ENCODE peak calls at places on chromosomes 6 and 20, in eight cellular contexts. A is PC-3, K is aorta, M is lower lobe of right lung, F is body of pancreas, B is SJCRH30, J is IMR-90, D is mesenchymal stem cell. T is an unnamed sample.

GRCh38 chr6:154435400-154435945 is 75.0 kb downstream of the CNKSR3 start:
- DNase-seq in A (no peak), K (no peak), M (no peak), F (no peak), B (no peak), J (no peak), D (no peak), T (no peak)

GRCh38 chr6:33207569-33208088 is 671 bp upstream of the RING1 start:
- DNase-seq in A (peak), K (peak), M (peak), F (peak), B (peak), J (peak), D (peak), T (no peak)

GRCh38 chr20:61263084-61263695 is 11.1 kb downstream of the CDH4 start:
- DNase-seq in A (peak), K (no peak), M (no peak), F (no peak), B (no peak), J (peak), D (peak), T (peak)

GRCh38 chr20:63955846-63956663 is at the start of gene UCKL1:
- DNase-seq in A (peak), K (peak), M (peak), F (peak), B (peak), J (peak), D (peak), T (peak)

GRCh38 chr6:142014515-142014914 is 118.2 kb upstream of the GJE1 start:
- DNase-seq in A (peak), K (peak), M (no peak), F (no peak), B (peak), J (peak), D (peak), T (no peak)

GRCh38 chr6:133505680-133506079 is 264.5 kb downstream of the EYA4 start:
- DNase-seq in A (peak), K (no peak), M (no peak), F (no peak), B (no peak), J (no peak), D (no peak), T (no peak)

GRCh38 chr6:72894091-72894490 is 272.2 kb downstream of the KCNQ5 start:
- DNase-seq in A (peak), K (no peak), M (no peak), F (no peak), B (peak), J (no peak), D (no peak), T (no peak)

GRCh38 chr6:20812776-20813175 is 278.5 kb downstream of the CDKAL1 start:
- DNase-seq in A (no peak), K (no peak), M (no peak), F (no peak), B (no peak), J (no peak), D (no peak), T (no peak)

GRCh38 chr6:136962661-136963060 is 40.6 kb downstream of the SLC35D3 start:
- DNase-seq in A (no peak), K (no peak), M (no peak), F (peak), B (peak), J (no peak), D (peak), T (no peak)

GRCh38 chr6:32819729-32820128 is 2.9 kb upstream of the HLA-DOB start:
- DNase-seq in A (peak), K (no peak), M (no peak), F (no peak), B (peak), J (peak), D (peak), T (no peak)

GRCh38 chr6:47242483-47243386 is 67.0 kb downstream of the TNFRSF21 start:
- DNase-seq in A (peak), K (peak), M (peak), F (peak), B (peak), J (peak), D (peak), T (peak)

GRCh38 chr6:105181981-105182515 is 2.2 kb upstream of the POPDC3 start:
- DNase-seq in A (no peak), K (no peak), M (no peak), F (no peak), B (no peak), J (no peak), D (no peak), T (no peak)

GRCh38 chr6:105178110-105178509 is 1.7 kb downstream of the POPDC3 start:
- DNase-seq in A (peak), K (no peak), M (no peak), F (no peak), B (no peak), J (peak), D (peak), T (no peak)

GRCh38 chr6:105178636-105179035 is 1.2 kb downstream of the POPDC3 start:
- DNase-seq in A (no peak), K (no peak), M (no peak), F (no peak), B (no peak), J (no peak), D (no peak), T (no peak)

GRCh38 chr6:105177521-105177920 is 2.3 kb downstream of the POPDC3 start:
- DNase-seq in A (no peak), K (no peak), M (no peak), F (no peak), B (no peak), J (no peak), D (no peak), T (no peak)

DNA sequence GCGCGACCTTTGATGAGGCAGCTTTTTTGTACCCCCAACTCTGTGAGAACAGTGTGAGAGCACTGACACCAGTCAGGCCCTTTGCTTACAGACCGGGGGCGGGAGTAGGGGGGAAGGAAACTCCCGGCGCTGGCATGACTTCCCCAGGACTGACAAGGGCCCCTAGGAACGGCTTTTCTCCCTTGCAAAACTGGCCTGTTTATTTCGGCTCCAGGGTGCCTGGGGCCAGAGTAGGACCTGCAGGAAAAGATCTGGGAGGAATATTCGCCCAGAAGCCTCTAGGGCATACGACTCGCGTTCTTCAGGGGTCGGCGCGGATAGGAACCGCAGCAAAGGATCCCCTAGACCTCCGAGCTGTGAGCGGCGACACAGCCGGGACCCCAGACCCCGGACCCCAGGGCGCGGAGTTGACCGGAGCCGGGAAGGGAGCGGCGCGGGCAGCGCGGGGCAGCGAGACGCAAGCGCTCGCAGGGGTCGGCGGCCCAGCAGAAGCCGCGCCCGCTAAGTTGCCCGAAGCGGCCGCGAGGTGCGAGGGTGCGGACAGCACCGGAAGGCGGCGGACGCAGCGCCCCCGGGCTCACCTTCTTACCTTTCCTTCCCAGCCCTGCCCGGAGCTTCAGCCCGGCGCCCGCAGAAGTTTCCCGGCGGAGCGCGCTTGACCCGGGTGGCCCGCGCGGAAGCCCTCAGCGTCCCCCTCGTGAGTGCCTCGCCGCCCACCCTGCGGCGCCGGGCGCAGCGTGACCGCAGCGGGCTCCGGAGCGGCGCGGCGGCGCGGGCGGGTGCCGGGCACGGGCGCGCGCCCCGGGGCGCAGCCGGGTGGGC is at the start of gene POPDC3:
- DNase-seq in A (peak), K (no peak), M (no peak), F (no peak), B (peak), J (peak), D (peak), T (no peak)
- H3K27ac ChIP-seq in A (peak), K (no peak), M (no peak), F (no peak), B (peak), J (peak), D (peak), T (peak)

DNA sequence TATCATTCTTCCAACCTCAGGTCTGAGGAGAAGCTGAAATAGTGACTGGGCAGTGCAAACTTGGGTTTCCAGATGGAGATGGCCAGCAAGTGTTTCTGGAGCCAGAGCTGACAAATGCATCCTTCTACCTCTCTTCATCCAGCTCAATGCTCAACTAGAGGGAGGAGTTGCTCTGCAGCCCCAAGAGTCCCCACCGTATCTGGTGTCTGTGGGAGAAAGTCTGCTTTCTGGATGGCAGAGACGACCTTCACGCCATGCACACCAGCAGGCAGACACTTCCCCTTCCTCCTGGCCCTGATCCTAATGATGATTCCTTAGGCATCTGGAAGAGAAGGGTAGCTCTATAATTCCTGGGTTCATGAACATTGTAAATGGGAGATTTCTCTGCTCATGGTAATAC is 127.4 kb upstream of the SPACA1 start:
- DNase-seq in A (no peak), K (no peak), M (no peak), F (no peak), B (no peak), J (no peak), D (no peak), T (no peak)
- H3K27ac ChIP-seq in A (no peak), K (no peak), M (no peak), F (no peak), B (no peak), J (no peak), D (no peak), T (no peak)

GRCh38 chr6:152695317-152696043 is 2.2 kb upstream of the MYCT1 start:
- DNase-seq in A (no peak), K (no peak), M (no peak), F (no peak), B (no peak), J (no peak), D (no peak), T (no peak)

GRCh38 chr6:152700427-152700826 is 2.7 kb downstream of the MYCT1 start:
- DNase-seq in A (no peak), K (no peak), M (no peak), F (no peak), B (no peak), J (peak), D (no peak), T (no peak)

GRCh38 chr6:152696543-152696942 is 1.2 kb upstream of the MYCT1 start:
- DNase-seq in A (peak), K (no peak), M (no peak), F (no peak), B (no peak), J (peak), D (peak), T (no peak)

GRCh38 chr6:152698692-152699091 is 995 bp downstream of the MYCT1 start:
- DNase-seq in A (no peak), K (no peak), M (no peak), F (no peak), B (no peak), J (no peak), D (no peak), T (no peak)

DNA sequence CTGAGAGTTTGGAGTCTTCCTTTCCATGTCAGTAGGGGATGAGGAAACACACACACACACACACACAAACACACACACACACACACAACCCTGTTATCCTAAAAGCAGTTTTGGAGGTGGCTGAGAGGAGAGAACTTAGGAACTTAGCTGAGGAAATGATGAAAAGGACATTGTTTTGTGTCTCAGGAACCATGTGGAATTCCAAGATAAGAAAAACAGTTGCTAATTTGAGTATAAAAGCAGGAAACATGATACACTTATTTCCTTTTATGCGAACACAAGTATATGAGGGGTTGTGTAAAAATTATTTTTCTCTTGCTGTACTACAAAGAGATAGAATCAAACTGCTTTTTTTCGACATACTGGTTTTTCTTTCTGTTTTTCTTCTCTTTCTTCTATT is at the start of gene MYCT1:
- DNase-seq in A (no peak), K (no peak), M (no peak), F (no peak), B (no peak), J (peak), D (no peak), T (no peak)
- H3K27ac ChIP-seq in A (peak), K (no peak), M (peak), F (no peak), B (no peak), J (peak), D (no peak), T (no peak)

GRCh38 chr6:12066297-12066696 is 54.2 kb downstream of the HIVEP1 start:
- DNase-seq in A (no peak), K (no peak), M (no peak), F (no peak), B (no peak), J (peak), D (no peak), T (no peak)
- H3K27ac ChIP-seq in A (no peak), K (no peak), M (no peak), F (no peak), B (no peak), J (no peak), D (no peak), T (no peak)